ENCODE peak calls at places on chromosomes 3 and 15, in six cellular contexts. One of them, this sample, is unnamed.

GRCh38 chr15:80107774-80108173 is 45.0 kb upstream of the FAH start:
- DNase-seq in neuronal stem cell: no peak
- DNase-seq in IMR-90: no peak
- DNase-seq in mesenchymal stem cell: no peak
- DNase-seq in H1: no peak
- DNase-seq in trophoblast cell: no peak
- DNase-seq in this sample: no peak

GRCh38 chr3:127035672-127036071 is 52.8 kb downstream of the PLXNA1 start:
- DNase-seq in neuronal stem cell: no peak
- DNase-seq in IMR-90: peak
- DNase-seq in mesenchymal stem cell: peak
- DNase-seq in H1: no peak
- DNase-seq in trophoblast cell: no peak
- DNase-seq in this sample: no peak

GRCh38 chr3:107142171-107142570 is 235.1 kb upstream of the CCDC54 start:
- DNase-seq in neuronal stem cell: no peak
- DNase-seq in IMR-90: no peak
- DNase-seq in mesenchymal stem cell: no peak
- DNase-seq in H1: no peak
- DNase-seq in trophoblast cell: no peak
- DNase-seq in this sample: no peak

GRCh38 chr15:42427429-42428223 is 63.3 kb downstream of the ZNF106 start:
- DNase-seq in neuronal stem cell: no peak
- DNase-seq in IMR-90: peak
- DNase-seq in mesenchymal stem cell: no peak
- DNase-seq in H1: no peak
- DNase-seq in trophoblast cell: no peak
- DNase-seq in this sample: no peak

GRCh38 chr15:42937143-42937542 is 16.6 kb upstream of the TTBK2 start:
- DNase-seq in neuronal stem cell: no peak
- DNase-seq in IMR-90: no peak
- DNase-seq in mesenchymal stem cell: no peak
- DNase-seq in H1: no peak
- DNase-seq in trophoblast cell: no peak
- DNase-seq in this sample: no peak

GRCh38 chr3:181076558-181076957 is 87.0 kb upstream of the DNAJC19 start:
- DNase-seq in neuronal stem cell: no peak
- DNase-seq in IMR-90: no peak
- DNase-seq in mesenchymal stem cell: no peak
- DNase-seq in H1: no peak
- DNase-seq in trophoblast cell: no peak
- DNase-seq in this sample: no peak

GRCh38 chr3:138348107-138348949 is at the start of gene MRAS:
- DNase-seq in neuronal stem cell: peak
- DNase-seq in IMR-90: peak
- DNase-seq in mesenchymal stem cell: peak
- DNase-seq in H1: peak
- DNase-seq in trophoblast cell: peak
- DNase-seq in this sample: peak

GRCh38 chr15:69983696-69984265 is 113.9 kb downstream of the TLE3 start:
- DNase-seq in neuronal stem cell: no peak
- DNase-seq in IMR-90: no peak
- DNase-seq in mesenchymal stem cell: no peak
- DNase-seq in H1: no peak
- DNase-seq in trophoblast cell: peak
- DNase-seq in this sample: no peak

GRCh38 chr3:128133273-128133883 is 9.8 kb upstream of the RUVBL1 start:
- DNase-seq in neuronal stem cell: peak
- DNase-seq in IMR-90: peak
- DNase-seq in mesenchymal stem cell: peak
- DNase-seq in H1: peak
- DNase-seq in trophoblast cell: peak
- DNase-seq in this sample: peak

GRCh38 chr15:77226652-77227051 is 155.7 kb upstream of the TSPAN3 start:
- DNase-seq in neuronal stem cell: no peak
- DNase-seq in IMR-90: no peak
- DNase-seq in mesenchymal stem cell: no peak
- DNase-seq in H1: no peak
- DNase-seq in trophoblast cell: no peak
- DNase-seq in this sample: no peak

GRCh38 chr15:94141802-94142201 is 89.6 kb upstream of the MCTP2 start:
- DNase-seq in neuronal stem cell: no peak
- DNase-seq in IMR-90: no peak
- DNase-seq in mesenchymal stem cell: no peak
- DNase-seq in H1: no peak
- DNase-seq in trophoblast cell: no peak
- DNase-seq in this sample: no peak

GRCh38 chr3:62558549-62559112 is 185.3 kb upstream of the FEZF2 start:
- DNase-seq in neuronal stem cell: peak
- DNase-seq in IMR-90: peak
- DNase-seq in mesenchymal stem cell: peak
- DNase-seq in H1: peak
- DNase-seq in trophoblast cell: peak
- DNase-seq in this sample: peak

GRCh38 chr3:50318615-50319014 is 3.9 kb downstream of the HYAL2 start:
- DNase-seq in neuronal stem cell: no peak
- DNase-seq in IMR-90: no peak
- DNase-seq in mesenchymal stem cell: no peak
- DNase-seq in H1: no peak
- DNase-seq in trophoblast cell: no peak
- DNase-seq in this sample: no peak

GRCh38 chr15:33091983-33092688 is 102.4 kb downstream of the FMN1 start:
- DNase-seq in neuronal stem cell: no peak
- DNase-seq in IMR-90: peak
- DNase-seq in mesenchymal stem cell: no peak
- DNase-seq in H1: no peak
- DNase-seq in trophoblast cell: no peak
- DNase-seq in this sample: no peak

GRCh38 chr3:31077021-31077601 is 182.7 kb upstream of the GADL1 start:
- DNase-seq in neuronal stem cell: no peak
- DNase-seq in IMR-90: peak
- DNase-seq in mesenchymal stem cell: peak
- DNase-seq in H1: no peak
- DNase-seq in trophoblast cell: peak
- DNase-seq in this sample: no peak

GRCh38 chr15:70342141-70342540 is 244.4 kb upstream of the TLE3 start:
- DNase-seq in neuronal stem cell: no peak
- DNase-seq in IMR-90: no peak
- DNase-seq in mesenchymal stem cell: no peak
- DNase-seq in H1: no peak
- DNase-seq in trophoblast cell: no peak
- DNase-seq in this sample: peak

GRCh38 chr15:77568960-77569646 is 63.6 kb downstream of the LINGO1 start:
- DNase-seq in neuronal stem cell: no peak
- DNase-seq in IMR-90: peak
- DNase-seq in mesenchymal stem cell: peak
- DNase-seq in H1: no peak
- DNase-seq in trophoblast cell: peak
- DNase-seq in this sample: no peak

GRCh38 chr3:98982336-98982735 is 80.8 kb upstream of the DCBLD2 start:
- DNase-seq in neuronal stem cell: no peak
- DNase-seq in IMR-90: peak
- DNase-seq in mesenchymal stem cell: no peak
- DNase-seq in H1: no peak
- DNase-seq in trophoblast cell: no peak
- DNase-seq in this sample: no peak

GRCh38 chr3:12522721-12523120 is 22.6 kb downstream of the MKRN2OS start:
- DNase-seq in neuronal stem cell: no peak
- DNase-seq in IMR-90: no peak
- DNase-seq in mesenchymal stem cell: no peak
- DNase-seq in H1: no peak
- DNase-seq in trophoblast cell: no peak
- DNase-seq in this sample: no peak

GRCh38 chr15:70291696-70292510 is 194.2 kb upstream of the TLE3 start:
- DNase-seq in neuronal stem cell: no peak
- DNase-seq in IMR-90: no peak
- DNase-seq in mesenchymal stem cell: no peak
- DNase-seq in H1: no peak
- DNase-seq in trophoblast cell: peak
- DNase-seq in this sample: no peak

GRCh38 chr15:84034831-84035753 is 200.5 kb upstream of the GOLGA6L4 start:
- DNase-seq in neuronal stem cell: no peak
- DNase-seq in IMR-90: peak
- DNase-seq in mesenchymal stem cell: peak
- DNase-seq in H1: no peak
- DNase-seq in trophoblast cell: no peak
- DNase-seq in this sample: peak

GRCh38 chr3:21942328-21942727 is 191.3 kb upstream of the ZNF385D start:
- DNase-seq in neuronal stem cell: no peak
- DNase-seq in IMR-90: peak
- DNase-seq in mesenchymal stem cell: peak
- DNase-seq in H1: no peak
- DNase-seq in trophoblast cell: peak
- DNase-seq in this sample: no peak

GRCh38 chr3:45612918-45613602 is 18.5 kb downstream of the LIMD1 start:
- DNase-seq in neuronal stem cell: no peak
- DNase-seq in IMR-90: peak
- DNase-seq in mesenchymal stem cell: no peak
- DNase-seq in H1: no peak
- DNase-seq in trophoblast cell: peak
- DNase-seq in this sample: no peak

GRCh38 chr3:127074900-127075360 is 92.0 kb downstream of the PLXNA1 start:
- DNase-seq in neuronal stem cell: no peak
- DNase-seq in IMR-90: peak
- DNase-seq in mesenchymal stem cell: peak
- DNase-seq in H1: no peak
- DNase-seq in trophoblast cell: peak
- DNase-seq in this sample: no peak

GRCh38 chr15:50773389-50773788 is 7.9 kb upstream of the SPPL2A start:
- DNase-seq in neuronal stem cell: no peak
- DNase-seq in IMR-90: peak
- DNase-seq in mesenchymal stem cell: no peak
- DNase-seq in H1: no peak
- DNase-seq in trophoblast cell: no peak
- DNase-seq in this sample: no peak

GRCh38 chr15:50778089-50778488 is 12.6 kb upstream of the SPPL2A start:
- DNase-seq in neuronal stem cell: no peak
- DNase-seq in IMR-90: no peak
- DNase-seq in mesenchymal stem cell: no peak
- DNase-seq in H1: no peak
- DNase-seq in trophoblast cell: peak
- DNase-seq in this sample: no peak

GRCh38 chr15:50774450-50774849 is 8.9 kb upstream of the SPPL2A start:
- DNase-seq in neuronal stem cell: no peak
- DNase-seq in IMR-90: peak
- DNase-seq in mesenchymal stem cell: peak
- DNase-seq in H1: no peak
- DNase-seq in trophoblast cell: peak
- DNase-seq in this sample: no peak

GRCh38 chr15:50777045-50777444 is 11.5 kb upstream of the SPPL2A start:
- DNase-seq in neuronal stem cell: no peak
- DNase-seq in IMR-90: no peak
- DNase-seq in mesenchymal stem cell: no peak
- DNase-seq in H1: no peak
- DNase-seq in trophoblast cell: no peak
- DNase-seq in this sample: no peak
- H3K14ac ChIP-seq in neuronal stem cell: no peak
- H3K14ac ChIP-seq in IMR-90: no peak
- H3K14ac ChIP-seq in mesenchymal stem cell: no peak
- H3K14ac ChIP-seq in H1: no peak
- H3K14ac ChIP-seq in trophoblast cell: no peak
- H3K14ac ChIP-seq in this sample: no peak

GRCh38 chr15:40314723-40315276 is 7.1 kb upstream of the PLCB2 start:
- DNase-seq in neuronal stem cell: no peak
- DNase-seq in IMR-90: peak
- DNase-seq in mesenchymal stem cell: no peak
- DNase-seq in H1: no peak
- DNase-seq in trophoblast cell: no peak
- DNase-seq in this sample: no peak

GRCh38 chr15:40313531-40314398 is 6.0 kb upstream of the PLCB2 start:
- DNase-seq in neuronal stem cell: no peak
- DNase-seq in IMR-90: no peak
- DNase-seq in mesenchymal stem cell: no peak
- DNase-seq in H1: no peak
- DNase-seq in trophoblast cell: no peak
- DNase-seq in this sample: no peak

GRCh38 chr15:40320409-40320808 is 3.1 kb upstream of the INAFM2 start:
- DNase-seq in neuronal stem cell: no peak
- DNase-seq in IMR-90: no peak
- DNase-seq in mesenchymal stem cell: no peak
- DNase-seq in H1: no peak
- DNase-seq in trophoblast cell: no peak
- DNase-seq in this sample: no peak

GRCh38 chr15:40320931-40321371 is 2.5 kb upstream of the INAFM2 start:
- DNase-seq in neuronal stem cell: no peak
- DNase-seq in IMR-90: peak
- DNase-seq in mesenchymal stem cell: peak
- DNase-seq in H1: no peak
- DNase-seq in trophoblast cell: peak
- DNase-seq in this sample: no peak

GRCh38 chr15:40317580-40317979 is 5.9 kb upstream of the INAFM2 start:
- DNase-seq in neuronal stem cell: no peak
- DNase-seq in IMR-90: no peak
- DNase-seq in mesenchymal stem cell: no peak
- DNase-seq in H1: no peak
- DNase-seq in trophoblast cell: no peak
- DNase-seq in this sample: no peak
- H3K14ac ChIP-seq in neuronal stem cell: no peak
- H3K14ac ChIP-seq in IMR-90: no peak
- H3K14ac ChIP-seq in mesenchymal stem cell: no peak
- H3K14ac ChIP-seq in H1: no peak
- H3K14ac ChIP-seq in trophoblast cell: no peak
- H3K14ac ChIP-seq in this sample: no peak

DNA sequence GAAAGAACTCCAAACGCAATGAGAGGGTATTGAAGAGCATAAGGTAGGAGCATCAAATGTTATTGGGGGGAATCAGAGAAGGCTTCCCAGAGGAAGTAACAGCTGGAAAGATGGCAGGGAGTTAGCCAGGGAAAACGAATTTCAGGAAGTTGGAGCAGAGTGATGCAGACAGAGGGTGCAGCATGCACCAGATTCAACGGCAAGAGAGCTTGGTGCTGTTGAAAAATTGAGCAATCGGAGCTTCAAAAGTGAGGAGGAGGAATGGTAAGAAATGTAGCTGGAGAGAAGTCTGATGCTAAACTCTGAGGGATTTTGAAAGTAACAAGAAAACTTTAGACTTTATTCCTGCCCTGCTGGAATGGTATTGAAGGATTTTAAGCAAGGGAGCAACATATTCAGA is 541.0 kb upstream of the LMCD1 start:
- DNase-seq in neuronal stem cell: no peak
- DNase-seq in IMR-90: no peak
- DNase-seq in mesenchymal stem cell: no peak
- DNase-seq in H1: no peak
- DNase-seq in trophoblast cell: no peak
- DNase-seq in this sample: no peak
- H3K14ac ChIP-seq in neuronal stem cell: no peak
- H3K14ac ChIP-seq in IMR-90: no peak
- H3K14ac ChIP-seq in mesenchymal stem cell: no peak
- H3K14ac ChIP-seq in H1: no peak
- H3K14ac ChIP-seq in trophoblast cell: no peak
- H3K14ac ChIP-seq in this sample: no peak

DNA sequence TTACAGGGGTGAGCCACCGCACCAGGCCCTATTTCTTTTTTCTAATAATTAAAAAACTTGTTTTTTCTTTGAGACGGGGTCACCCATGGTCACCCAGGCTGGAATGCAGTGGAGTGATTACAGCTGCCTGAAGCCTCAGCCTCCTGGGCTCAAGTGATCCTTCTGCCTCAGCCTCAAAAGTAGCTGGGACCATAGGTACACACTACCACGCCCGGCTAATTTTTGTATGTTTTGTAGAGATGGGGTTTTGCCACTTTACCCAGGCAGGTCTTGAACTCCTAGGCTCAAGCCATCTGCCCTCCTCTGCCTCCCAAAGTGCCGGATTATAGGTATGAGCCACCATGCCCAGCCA is 858 bp upstream of the TKT start:
- DNase-seq in neuronal stem cell: no peak
- DNase-seq in IMR-90: no peak
- DNase-seq in mesenchymal stem cell: no peak
- DNase-seq in H1: no peak
- DNase-seq in trophoblast cell: no peak
- DNase-seq in this sample: no peak
- H3K14ac ChIP-seq in neuronal stem cell: no peak
- H3K14ac ChIP-seq in IMR-90: no peak
- H3K14ac ChIP-seq in mesenchymal stem cell: no peak
- H3K14ac ChIP-seq in H1: no peak
- H3K14ac ChIP-seq in trophoblast cell: no peak
- H3K14ac ChIP-seq in this sample: no peak